ENCODE peak calls at places on chromosomes 5 and 9, in seven cellular contexts. One of them, this sample, is unnamed.

GRCh38 chr5:117623042-117623815 is 1048.6 kb upstream of the SEMA6A start:
- DNase-seq in SJSA1: no peak
- DNase-seq in sigmoid colon: no peak
- DNase-seq in ovary: no peak
- DNase-seq in iPS DF 6.9: no peak
- DNase-seq in body of pancreas: no peak
- DNase-seq in A549: no peak
- DNase-seq in this sample: peak; percentile 13

GRCh38 chr9:2936221-2936620 is 92.3 kb upstream of the PUM3 start:
- DNase-seq in body of pancreas: no peak
- DNase-seq in sigmoid colon: no peak
- DNase-seq in ovary: no peak
- DNase-seq in A549: no peak
- DNase-seq in iPS DF 6.9: no peak
- DNase-seq in SJSA1: no peak
- DNase-seq in this sample: no peak

GRCh38 chr9:764105-764524 is 77.4 kb upstream of the DMRT1 start:
- DNase-seq in iPS DF 6.9: peak; percentile 83
- DNase-seq in A549: peak; percentile 86
- DNase-seq in sigmoid colon: peak; percentile 86
- DNase-seq in SJSA1: peak; percentile 70
- DNase-seq in ovary: peak; percentile 51
- DNase-seq in body of pancreas: peak; percentile 84
- DNase-seq in this sample: peak; percentile 48

GRCh38 chr9:116074658-116075057 is 78.9 kb upstream of the PAPPA start:
- DNase-seq in A549: no peak
- DNase-seq in ovary: no peak
- DNase-seq in iPS DF 6.9: no peak
- DNase-seq in body of pancreas: no peak
- DNase-seq in sigmoid colon: no peak
- DNase-seq in SJSA1: no peak
- DNase-seq in this sample: no peak

GRCh38 chr9:109499631-109500120 is 1.6 kb upstream of the PTPN3 start:
- DNase-seq in iPS DF 6.9: no peak
- DNase-seq in ovary: no peak
- DNase-seq in A549: peak; percentile 69
- DNase-seq in sigmoid colon: no peak
- DNase-seq in body of pancreas: peak; percentile 86
- DNase-seq in SJSA1: peak; percentile 85
- DNase-seq in this sample: no peak

GRCh38 chr5:175709276-175709781 is 51.5 kb downstream of the HRH2 start:
- DNase-seq in ovary: no peak
- DNase-seq in sigmoid colon: peak; percentile 46
- DNase-seq in iPS DF 6.9: no peak
- DNase-seq in A549: no peak
- DNase-seq in SJSA1: no peak
- DNase-seq in body of pancreas: no peak
- DNase-seq in this sample: no peak

GRCh38 chr5:39714036-39714698 is 289.4 kb upstream of the DAB2 start:
- DNase-seq in sigmoid colon: no peak
- DNase-seq in body of pancreas: peak; percentile 81
- DNase-seq in SJSA1: peak; percentile 50
- DNase-seq in iPS DF 6.9: peak; percentile 45
- DNase-seq in A549: peak; percentile 27
- DNase-seq in ovary: no peak
- DNase-seq in this sample: peak; percentile 82

GRCh38 chr5:5371005-5371404 is 51.5 kb upstream of the ICE1 start:
- DNase-seq in ovary: no peak
- DNase-seq in A549: no peak
- DNase-seq in sigmoid colon: no peak
- DNase-seq in iPS DF 6.9: no peak
- DNase-seq in SJSA1: no peak
- DNase-seq in body of pancreas: no peak
- DNase-seq in this sample: no peak

GRCh38 chr9:18826248-18826647 is 206.8 kb downstream of the SAXO1 start:
- DNase-seq in A549: no peak
- DNase-seq in sigmoid colon: no peak
- DNase-seq in body of pancreas: no peak
- DNase-seq in iPS DF 6.9: no peak
- DNase-seq in SJSA1: no peak
- DNase-seq in ovary: no peak
- DNase-seq in this sample: no peak

GRCh38 chr9:137482094-137482781 is 23.1 kb upstream of the NSMF start:
- DNase-seq in SJSA1: no peak
- DNase-seq in iPS DF 6.9: no peak
- DNase-seq in sigmoid colon: peak; percentile 84
- DNase-seq in body of pancreas: peak; percentile 64
- DNase-seq in A549: no peak
- DNase-seq in ovary: peak; percentile 67
- DNase-seq in this sample: peak; percentile 61

GRCh38 chr9:76180541-76180940 is 213.7 kb downstream of the RFK start:
- DNase-seq in SJSA1: no peak
- DNase-seq in ovary: no peak
- DNase-seq in body of pancreas: peak; percentile 17
- DNase-seq in sigmoid colon: no peak
- DNase-seq in iPS DF 6.9: no peak
- DNase-seq in A549: no peak
- DNase-seq in this sample: peak; percentile 71

GRCh38 chr9:111451570-111451969 is 32.6 kb downstream of the ECPAS start:
- DNase-seq in ovary: no peak
- DNase-seq in A549: no peak
- DNase-seq in iPS DF 6.9: no peak
- DNase-seq in sigmoid colon: no peak
- DNase-seq in SJSA1: no peak
- DNase-seq in body of pancreas: no peak
- DNase-seq in this sample: peak; percentile 23

GRCh38 chr9:111455638-111456037 is 28.5 kb downstream of the ECPAS start:
- DNase-seq in ovary: no peak
- DNase-seq in sigmoid colon: no peak
- DNase-seq in SJSA1: no peak
- DNase-seq in iPS DF 6.9: no peak
- DNase-seq in body of pancreas: no peak
- DNase-seq in A549: no peak
- DNase-seq in this sample: no peak

GRCh38 chr9:111454751-111455150 is 29.4 kb downstream of the ECPAS start:
- DNase-seq in ovary: no peak
- DNase-seq in sigmoid colon: no peak
- DNase-seq in SJSA1: no peak
- DNase-seq in A549: no peak
- DNase-seq in iPS DF 6.9: no peak
- DNase-seq in body of pancreas: no peak
- DNase-seq in this sample: no peak

GRCh38 chr9:111450114-111450513 is 34.1 kb downstream of the ECPAS start:
- DNase-seq in iPS DF 6.9: no peak
- DNase-seq in body of pancreas: no peak
- DNase-seq in ovary: no peak
- DNase-seq in A549: no peak
- DNase-seq in SJSA1: no peak
- DNase-seq in sigmoid colon: no peak
- DNase-seq in this sample: no peak

DNA sequence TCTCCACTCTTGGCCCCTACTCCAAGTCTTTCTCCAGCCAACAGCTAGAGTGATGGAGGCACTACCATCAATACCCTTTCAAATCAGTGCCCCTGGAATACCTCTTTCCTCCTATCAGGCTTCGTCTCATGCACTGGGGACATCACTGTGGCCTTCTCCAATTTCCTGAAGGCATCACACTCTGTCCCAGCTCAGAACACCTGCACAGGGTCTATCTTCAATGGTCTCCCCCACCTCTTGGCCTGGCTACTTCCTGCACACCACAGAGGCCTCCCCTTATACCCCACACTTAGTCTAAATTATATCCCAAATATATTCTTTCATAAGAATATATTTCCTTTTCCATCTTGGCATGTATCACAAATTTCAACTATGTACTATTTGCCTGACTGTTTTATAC is 34.5 kb downstream of the ECPAS start:
- DNase-seq in A549: no peak
- DNase-seq in body of pancreas: no peak
- DNase-seq in ovary: no peak
- DNase-seq in sigmoid colon: no peak
- DNase-seq in SJSA1: no peak
- DNase-seq in iPS DF 6.9: no peak
- DNase-seq in this sample: no peak
- H3K4me3 ChIP-seq in A549: no peak overlapping the region
- H3K4me3 ChIP-seq in body of pancreas: no peak overlapping the region
- H3K4me3 ChIP-seq in ovary: no peak overlapping the region
- H3K4me3 ChIP-seq in sigmoid colon: no peak overlapping the region
- H3K4me3 ChIP-seq in SJSA1: no peak overlapping the region
- H3K4me3 ChIP-seq in iPS DF 6.9: no peak overlapping the region
- H3K4me3 ChIP-seq in this sample: no peak overlapping the region

DNA sequence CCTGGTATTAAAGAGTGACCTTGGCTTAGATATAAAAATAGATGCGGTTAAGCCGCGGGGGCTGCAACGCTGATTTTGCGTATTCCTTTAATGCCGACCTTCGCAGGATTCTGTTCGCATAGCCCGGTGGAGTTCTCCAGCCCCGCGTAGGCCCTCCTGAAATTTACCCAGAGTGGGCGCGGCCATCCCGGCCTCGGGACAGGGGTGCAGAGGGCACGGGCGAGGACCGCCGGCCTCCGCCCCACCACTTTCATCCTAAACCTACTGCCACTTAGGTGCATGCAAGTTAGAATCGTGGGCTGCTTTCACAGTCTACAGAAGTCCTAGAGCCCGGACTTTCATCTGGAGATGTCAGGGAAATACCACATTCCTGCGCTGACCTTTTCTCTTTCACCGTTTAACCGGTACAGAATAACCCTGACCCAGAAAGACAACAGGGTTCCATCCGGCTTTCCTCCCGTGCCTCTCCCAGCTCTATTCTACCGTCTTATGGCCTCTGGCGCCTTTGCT is 521 bp upstream of the FAM169A start:
- DNase-seq in ovary: peak; percentile 12
- DNase-seq in body of pancreas: no peak
- DNase-seq in iPS DF 6.9: peak; percentile 58
- DNase-seq in A549: peak; percentile 28
- DNase-seq in SJSA1: no peak
- DNase-seq in sigmoid colon: no peak
- DNase-seq in this sample: no peak
- H3K4me3 ChIP-seq in ovary: peak overlapping the region; percentile 57
- H3K4me3 ChIP-seq in body of pancreas: peak overlapping the region; percentile 14
- H3K4me3 ChIP-seq in iPS DF 6.9: peak overlapping the region; percentile 78
- H3K4me3 ChIP-seq in A549: peak overlapping the region; percentile 66
- H3K4me3 ChIP-seq in SJSA1: peak overlapping the region; percentile 98
- H3K4me3 ChIP-seq in sigmoid colon: no peak overlapping the region
- H3K4me3 ChIP-seq in this sample: peak overlapping the region; percentile 63

DNA sequence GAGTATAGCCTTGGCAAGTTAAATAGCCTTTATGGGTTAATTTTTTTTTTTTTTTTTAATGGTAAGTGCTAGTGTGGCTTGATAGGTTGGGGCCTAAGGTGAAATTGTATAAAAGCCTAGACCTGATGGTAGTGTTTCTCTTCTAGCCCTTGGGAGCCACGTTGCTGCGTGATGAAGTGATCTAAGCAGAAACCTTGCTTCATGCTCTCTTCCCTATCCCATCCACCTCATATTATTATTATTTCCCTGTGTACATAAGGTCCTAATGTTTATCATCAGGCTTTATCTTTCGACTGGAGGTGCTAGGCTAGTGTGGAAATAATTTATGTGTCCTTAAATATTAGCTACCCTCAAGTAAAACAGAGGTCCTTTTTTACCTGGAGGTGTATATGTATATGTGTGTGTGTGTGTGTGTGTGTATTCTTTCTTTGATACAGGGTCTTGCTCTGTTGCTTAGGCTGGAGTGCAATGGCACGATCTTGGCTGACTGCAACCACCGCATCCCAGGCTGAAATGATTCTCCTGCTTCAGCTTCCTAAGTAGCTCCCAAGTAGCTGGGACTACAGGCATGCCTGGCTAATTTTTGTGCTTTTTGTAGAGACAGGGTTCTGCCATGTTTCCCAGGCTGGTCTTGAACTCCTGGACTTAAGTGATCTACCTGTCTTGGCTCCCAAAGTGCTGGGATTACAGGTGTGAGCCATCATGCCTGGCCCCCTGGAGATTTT is 3.6 kb downstream of the UGCG start:
- DNase-seq in iPS DF 6.9: no peak
- DNase-seq in SJSA1: no peak
- DNase-seq in ovary: no peak
- DNase-seq in sigmoid colon: no peak
- DNase-seq in body of pancreas: no peak
- DNase-seq in A549: no peak
- DNase-seq in this sample: no peak
- H3K4me3 ChIP-seq in iPS DF 6.9: no peak overlapping the region
- H3K4me3 ChIP-seq in SJSA1: no peak overlapping the region
- H3K4me3 ChIP-seq in ovary: no peak overlapping the region
- H3K4me3 ChIP-seq in sigmoid colon: no peak overlapping the region
- H3K4me3 ChIP-seq in body of pancreas: no peak overlapping the region
- H3K4me3 ChIP-seq in A549: no peak overlapping the region
- H3K4me3 ChIP-seq in this sample: no peak overlapping the region

GRCh38 chr5:192970-193831 is 1.9 kb downstream of the LRRC14B start:
- DNase-seq in sigmoid colon: peak; percentile 67
- DNase-seq in ovary: no peak
- DNase-seq in body of pancreas: no peak
- DNase-seq in SJSA1: no peak
- DNase-seq in iPS DF 6.9: no peak
- DNase-seq in A549: no peak
- DNase-seq in this sample: no peak
- H3K4me3 ChIP-seq in sigmoid colon: no peak overlapping the region
- H3K4me3 ChIP-seq in ovary: no peak overlapping the region
- H3K4me3 ChIP-seq in body of pancreas: no peak overlapping the region
- H3K4me3 ChIP-seq in SJSA1: no peak overlapping the region
- H3K4me3 ChIP-seq in iPS DF 6.9: no peak overlapping the region
- H3K4me3 ChIP-seq in A549: no peak overlapping the region
- H3K4me3 ChIP-seq in this sample: no peak overlapping the region

DNA sequence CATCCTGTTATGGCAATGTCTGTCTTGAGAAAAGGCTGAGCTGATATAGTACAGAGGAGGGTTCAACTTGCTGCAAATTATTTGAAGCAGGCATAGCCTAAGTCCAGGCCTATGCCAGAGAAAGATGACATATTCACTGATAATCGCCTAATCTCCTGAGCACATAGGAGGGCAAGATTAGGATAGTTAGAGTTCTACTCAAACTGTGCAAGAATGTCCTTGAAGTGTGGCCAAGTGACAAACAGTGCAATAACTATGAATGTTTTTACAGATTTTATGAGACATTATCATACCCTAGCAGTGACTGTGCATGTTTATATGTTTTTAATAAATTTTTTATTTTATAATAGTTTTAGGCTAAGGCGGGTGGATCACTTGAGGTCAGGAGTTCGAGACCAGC is 96.2 kb downstream of the TSSK1B start:
- DNase-seq in sigmoid colon: no peak
- DNase-seq in A549: no peak
- DNase-seq in ovary: no peak
- DNase-seq in iPS DF 6.9: no peak
- DNase-seq in SJSA1: no peak
- DNase-seq in body of pancreas: no peak
- DNase-seq in this sample: no peak
- H3K4me3 ChIP-seq in sigmoid colon: no peak overlapping the region
- H3K4me3 ChIP-seq in A549: no peak overlapping the region
- H3K4me3 ChIP-seq in ovary: no peak overlapping the region
- H3K4me3 ChIP-seq in iPS DF 6.9: no peak overlapping the region
- H3K4me3 ChIP-seq in SJSA1: no peak overlapping the region
- H3K4me3 ChIP-seq in body of pancreas: no peak overlapping the region
- H3K4me3 ChIP-seq in this sample: no peak overlapping the region